ENCODE peak calls at places on chromosome 9, in nine cellular contexts. U is stimulated activated CD4-positive, alpha-beta T cell treated with anti-CD3 and anti-CD28 coated beads, Interleukin-1b, Interleukin-23, amount 100 ng/mL, for 24 hours; Y is Jurkat, Clone E6-1; H is CD4-positive, alpha-beta memory T cell; Z is GM03348; S is activated T-cell treated with anti-CD3 and anti-CD28 coated beads, Interleukin-2, amount 50 U/mL, for 4 hours; F is HCEC 1CT; I is stimulated activated CD8-positive, alpha-beta memory T cell treated with anti-CD3 and anti-CD28 coated beads, Interleukin-4, amount 100 ng/mL, for 1 hour; N is dorsolateral prefrontal cortex. L is an unnamed sample.

GRCh38 chr9:72585737-72586136 is 64.3 kb downstream of the TMC1 start:
- DNase-seq in Y (no peak), H (no peak), I (no peak), S (no peak), U (no peak), F (peak), Z (peak), N (no peak), L (no peak)

GRCh38 chr9:136245194-136246150 is at the start of gene QSOX2:
- DNase-seq in I (peak), F (peak), U (peak), S (peak), N (peak), H (peak), Z (peak), Y (peak), L (peak)

GRCh38 chr9:6226696-6227095 is 11.1 kb downstream of the IL33 start:
- DNase-seq in F (no peak), Z (peak), I (no peak), S (no peak), N (no peak), Y (peak), H (no peak), U (no peak), L (no peak)

GRCh38 chr9:114501786-114502682 is 3.2 kb downstream of the WHRN start:
- DNase-seq in U (no peak), H (no peak), Z (peak), S (no peak), I (no peak), N (no peak), F (peak), Y (no peak), L (peak)

GRCh38 chr9:89137548-89138462 is 40.8 kb downstream of the SHC3 start:
- DNase-seq in H (no peak), U (no peak), Z (peak), I (no peak), Y (peak), N (peak), S (no peak), F (peak), L (peak)

GRCh38 chr9:35042891-35043545 is 29.4 kb downstream of the VCP start:
- DNase-seq in H (no peak), Y (no peak), S (no peak), Z (no peak), U (no peak), F (no peak), I (no peak), N (no peak), L (no peak)

GRCh38 chr9:5429873-5430564 is 7.7 kb downstream of the PLGRKT start:
- DNase-seq in I (no peak), H (no peak), F (no peak), N (no peak), Y (no peak), U (no peak), S (no peak), Z (no peak), L (no peak)

GRCh38 chr9:87862536-87863268 is 20.0 kb upstream of the SPATA31E1 start:
- DNase-seq in Y (no peak), U (no peak), N (no peak), H (no peak), Z (peak), F (peak), S (no peak), I (no peak), L (no peak)

GRCh38 chr9:17611921-17612320 is 33.1 kb downstream of the SH3GL2 start:
- DNase-seq in Y (no peak), F (no peak), Z (no peak), N (no peak), H (no peak), U (no peak), I (no peak), S (no peak), L (no peak)

GRCh38 chr9:114989600-114990410 is 59.4 kb upstream of the TNFSF8 start:
- DNase-seq in F (no peak), Y (peak), I (no peak), U (no peak), S (peak), Z (no peak), H (peak), N (no peak), L (no peak)

GRCh38 chr9:16106211-16106610 is 553.4 kb downstream of the CCDC171 start:
- DNase-seq in F (no peak), N (no peak), Y (no peak), S (no peak), Z (no peak), U (no peak), I (no peak), H (no peak), L (no peak)

GRCh38 chr9:33447404-33448158 is at the start of gene AQP3:
- DNase-seq in U (peak), N (peak), Z (peak), I (peak), Y (peak), H (peak), F (peak), S (peak), L (peak)

GRCh38 chr9:115939065-115939765 is 214.4 kb upstream of the PAPPA start:
- DNase-seq in U (no peak), Z (no peak), S (no peak), H (no peak), F (peak), Y (no peak), N (no peak), I (no peak), L (no peak)

GRCh38 chr9:136685792-136686533 is 1.3 kb downstream of the AGPAT2 start:
- DNase-seq in U (no peak), S (no peak), Y (no peak), H (no peak), F (no peak), Z (peak), N (no peak), I (no peak), L (no peak)

L was measured in amygdala.